ENCODE peak calls at places on chromosomes 5 and 9, in seven cellular contexts. D, C, F, K, E, V and M are unnamed samples. For H3K27me3, the result is how much of the 10 kb centered on the place peaks cover.

GRCh38 chr9:19496321-19496720 is 87.5 kb downstream of the ACER2 start:
- DNase-seq in V (no peak), K (no peak), E (no peak), F (no peak), C (no peak), D (no peak), M (no peak)

GRCh38 chr9:81032030-81032572 is 657.2 kb downstream of the TLE1 start:
- DNase-seq in F (no peak), K (peak), C (no peak), E (no peak), D (peak), V (no peak), M (no peak)

GRCh38 chr9:107539427-107540154 is 50.0 kb upstream of the KLF4 start:
- DNase-seq in F (peak), K (peak), E (peak), V (no peak), C (peak), D (no peak), M (no peak)

GRCh38 chr9:112361602-112362001 is 18.3 kb upstream of the HSDL2 start:
- DNase-seq in K (peak), C (no peak), E (peak), F (no peak), V (no peak), D (peak), M (no peak)

GRCh38 chr9:581673-582497 is 259.6 kb upstream of the DMRT1 start:
- DNase-seq in V (peak), K (no peak), D (no peak), F (peak), C (peak), E (peak), M (no peak)

GRCh38 chr5:93163010-93163663 is 417.9 kb downstream of the NR2F1-AS1 start:
- DNase-seq in D (peak), V (no peak), K (peak), C (peak), F (no peak), E (peak), M (no peak)

GRCh38 chr5:173163219-173163618 is 18.9 kb downstream of the BNIP1 start:
- DNase-seq in D (peak), K (no peak), C (no peak), E (peak), F (no peak), V (no peak), M (no peak)

GRCh38 chr5:179379321-179379890 is 34.1 kb upstream of the ADAMTS2 start:
- DNase-seq in K (no peak), E (no peak), V (no peak), C (no peak), F (peak), D (no peak), M (no peak)

GRCh38 chr5:10246761-10247160 is 2.9 kb downstream of the ATPSCKMT start:
- DNase-seq in K (no peak), V (no peak), C (no peak), F (no peak), E (no peak), D (no peak), M (no peak)

DNA sequence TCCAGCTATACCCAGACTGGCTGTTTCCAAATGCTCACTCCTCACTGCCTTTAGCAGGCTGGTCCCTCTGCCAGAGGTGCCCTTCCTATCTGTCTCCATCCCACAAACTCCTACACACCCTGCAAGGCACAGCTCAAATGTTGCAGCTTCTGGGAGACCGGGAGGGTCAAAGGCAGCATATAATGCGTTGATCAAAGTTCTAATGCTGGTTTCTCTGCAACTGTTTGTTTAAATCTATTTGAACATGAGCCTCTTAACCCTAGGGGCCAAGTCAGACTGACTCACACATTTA is 6.7 kb upstream of the FAM163B start:
- DNase-seq in D (no peak), C (no peak), K (no peak), V (no peak), E (no peak), F (no peak), M (no peak)
- H3K27me3 ChIP-seq in D (half or more), C (under half), K (half or more), V (under half), E (under half), F (under half), M (under half)

DNA sequence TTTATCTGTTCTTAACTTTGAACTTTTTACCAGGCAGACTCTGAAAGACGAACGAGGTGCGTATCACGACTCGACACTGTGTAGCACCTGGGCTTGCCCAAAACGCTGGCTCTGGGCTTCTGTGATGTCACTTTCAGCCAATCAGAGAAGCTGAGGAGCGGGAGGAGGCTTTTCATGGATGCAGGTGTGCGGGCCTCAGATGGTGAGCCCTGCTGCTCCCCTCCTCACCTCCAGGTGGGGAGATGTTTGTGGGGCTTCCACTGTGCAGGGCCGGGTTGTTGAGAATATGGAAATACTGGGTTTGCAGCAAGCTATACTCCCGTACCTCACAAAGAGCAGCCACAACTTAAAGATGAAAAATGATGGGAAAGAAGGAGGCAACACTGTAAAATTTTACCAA is 246.3 kb downstream of the IRX2 start:
- DNase-seq in D (no peak), K (no peak), C (no peak), F (peak), V (no peak), E (no peak), M (no peak)
- H3K4ac ChIP-seq in D (no peak), K (no peak), C (no peak), F (no peak), V (no peak), E (no peak), M (no peak)

GRCh38 chr5:1446602-1447343 is 1.5 kb upstream of the SLC6A3 start:
- DNase-seq in K (no peak), C (no peak), F (no peak), D (no peak), E (no peak), V (no peak), M (no peak)
- H3K27me3 ChIP-seq in K (half or more), C (half or more), F (under half), D (half or more), E (under half), V (half or more), M (under half)

DNA sequence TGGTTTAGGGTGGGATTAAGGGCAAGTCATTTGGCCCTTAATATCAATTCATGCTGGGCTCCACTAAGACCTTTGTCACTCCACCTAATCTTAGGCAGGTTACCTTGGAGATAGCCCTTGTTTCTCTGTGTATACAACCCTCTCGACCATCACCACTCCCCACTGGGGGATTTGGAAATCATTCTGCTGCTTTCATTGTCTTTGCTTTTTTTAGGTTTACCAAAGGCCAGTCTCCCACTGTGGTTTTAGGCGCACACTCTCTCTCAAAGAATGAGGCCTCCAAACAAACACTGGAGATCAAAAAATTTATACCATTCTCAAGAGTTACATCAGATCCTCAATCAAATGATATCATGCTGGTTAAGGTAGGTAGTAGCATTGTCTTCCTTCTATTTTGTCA is 6.2 kb downstream of the GZMK start:
- DNase-seq in E (peak), V (no peak), K (no peak), D (no peak), C (no peak), F (no peak), M (peak)
- H3K4ac ChIP-seq in E (no peak), V (no peak), K (no peak), D (no peak), C (no peak), F (no peak), M (no peak)

GRCh38 chr9:121325387-121325786 is 44.7 kb downstream of the STOM start:
- DNase-seq in V (no peak), E (no peak), C (no peak), F (no peak), D (no peak), K (no peak), M (no peak)
- H3K27me3 ChIP-seq in V (under half), E (under half), C (under half), F (under half), D (under half), K (under half), M (under half)

GRCh38 chr5:166594552-166594951 is 1696.9 kb upstream of the WWC1 start:
- DNase-seq in D (no peak), V (no peak), K (no peak), C (no peak), F (no peak), E (no peak), M (no peak)

GRCh38 chr5:166595274-166595951 is 1696.0 kb upstream of the WWC1 start:
- DNase-seq in C (no peak), F (no peak), K (no peak), D (no peak), E (peak), V (no peak), M (no peak)

DNA sequence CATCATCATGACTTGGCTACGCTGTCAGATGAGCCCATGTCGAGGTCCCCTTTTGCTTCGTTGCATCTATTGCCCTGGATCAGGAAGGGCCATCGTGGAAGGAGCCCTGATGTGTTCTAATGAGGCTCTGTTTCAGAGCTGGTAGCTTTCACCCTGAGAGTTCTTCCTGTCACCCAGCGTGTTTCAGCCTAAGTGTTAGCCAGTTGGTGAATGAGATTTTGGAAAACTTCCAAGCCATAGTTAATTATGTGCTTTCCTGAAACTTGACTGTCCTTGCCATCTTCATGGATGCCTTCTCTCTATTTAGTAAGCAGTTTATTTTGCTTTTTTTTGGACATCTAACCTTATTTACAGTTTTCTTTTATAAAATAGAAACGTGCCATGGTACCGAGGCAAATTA is 1695.4 kb upstream of the WWC1 start:
- DNase-seq in E (no peak), D (no peak), V (no peak), C (no peak), K (no peak), F (no peak), M (no peak)
- H3K4ac ChIP-seq in E (no peak), D (no peak), V (no peak), C (no peak), K (no peak), F (no peak), M (no peak)

GRCh38 chr5:137385064-137385463 is 114.1 kb downstream of the SPOCK1 start:
- DNase-seq in V (no peak), E (no peak), K (no peak), F (no peak), C (peak), D (no peak), M (no peak)

GRCh38 chr5:137376127-137376526 is 123.0 kb downstream of the SPOCK1 start:
- DNase-seq in C (no peak), V (no peak), K (no peak), D (no peak), E (no peak), F (peak), M (no peak)

GRCh38 chr5:137383909-137384308 is 115.2 kb downstream of the SPOCK1 start:
- DNase-seq in C (no peak), F (no peak), K (no peak), V (no peak), D (no peak), E (no peak), M (no peak)

GRCh38 chr5:137381546-137381945 is 117.6 kb downstream of the SPOCK1 start:
- DNase-seq in D (no peak), V (no peak), C (no peak), E (no peak), K (no peak), F (no peak), M (no peak)
- H3K27me3 ChIP-seq in D (under half), V (under half), C (under half), E (under half), K (under half), F (under half), M (under half)

GRCh38 chr5:140969880-140970279 is 3.6 kb downstream of the PCDHAC2 start:
- DNase-seq in V (no peak), K (no peak), E (no peak), C (no peak), F (no peak), D (no peak), M (no peak)
- H3K4ac ChIP-seq in V (no peak), K (no peak), E (no peak), C (no peak), F (no peak), D (no peak), M (no peak)

DNA sequence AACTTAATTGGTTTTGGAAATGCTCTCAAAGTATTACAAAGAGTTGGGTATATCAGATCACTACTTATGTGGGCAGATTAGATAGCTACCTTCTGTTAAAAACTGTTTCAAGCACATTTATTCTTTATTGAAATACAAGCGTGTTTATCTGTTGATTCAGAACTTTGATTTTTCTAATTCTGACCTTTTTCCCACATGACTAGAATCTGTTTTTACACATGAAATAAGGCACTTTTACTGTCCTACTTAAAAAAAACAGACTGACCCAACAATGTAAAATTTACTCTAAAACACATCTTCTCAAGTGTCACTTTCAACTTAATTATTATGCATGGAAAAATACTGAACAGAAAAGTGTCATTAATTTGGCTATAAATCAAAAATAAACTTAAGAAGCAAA is 4.8 kb downstream of the NR6A1 start:
- DNase-seq in F (no peak), V (no peak), D (no peak), C (no peak), K (no peak), E (no peak), M (no peak)
- H3K27me3 ChIP-seq in F (under half), V (under half), D (half or more), C (under half), K (half or more), E (under half), M (under half)

GRCh38 chr9:6439051-6439703 is 26.2 kb downstream of the UHRF2 start:
- DNase-seq in F (no peak), C (no peak), E (no peak), V (no peak), K (no peak), D (no peak), M (no peak)
- H3K4ac ChIP-seq in F (no peak), C (peak), E (no peak), V (no peak), K (no peak), D (no peak), M (no peak)